ENCODE peak calls at places on chromosomes 16 and 17, in five cellular contexts. A, M, F, Z and J are unnamed samples.

GRCh38 chr16:8764486-8765250 is 32.8 kb downstream of the TMEM186 start:
- DNase-seq in F (no peak), M (no peak), A (no peak), Z (no peak), J (no peak)

GRCh38 chr16:68658258-68658973 is 13.3 kb downstream of the CDH3 start:
- DNase-seq in F (no peak), A (peak; percentile 64), Z (no peak), M (no peak), J (no peak)

GRCh38 chr17:41539071-41539492 is 11.0 kb upstream of the KRT19 start:
- DNase-seq in A (no peak), F (no peak), Z (no peak), M (no peak), J (no peak)

GRCh38 chr17:8210761-8211458 is 535 bp upstream of the AURKB start:
- DNase-seq in A (no peak), F (no peak), Z (no peak), M (no peak), J (no peak)

GRCh38 chr17:72970246-72970645 is 122.2 kb downstream of the SLC39A11 start:
- DNase-seq in A (no peak), M (no peak), F (no peak), Z (no peak), J (no peak)

GRCh38 chr17:1182831-1183578 is 3.2 kb upstream of the ABR start:
- DNase-seq in A (no peak), Z (no peak), M (peak; percentile 73), F (no peak), J (no peak)

GRCh38 chr17:41967921-41968578 is 1.5 kb downstream of the CNP start:
- DNase-seq in A (no peak), M (no peak), F (no peak), Z (no peak), J (no peak)

GRCh38 chr16:85254921-85255320 is 142.6 kb upstream of the CIBAR2 start:
- DNase-seq in Z (no peak), M (no peak), F (no peak), A (no peak), J (no peak)

GRCh38 chr16:52497067-52497816 is 49.7 kb downstream of the TOX3 start:
- DNase-seq in Z (peak; percentile 72), A (no peak), F (no peak), M (no peak), J (no peak)

GRCh38 chr17:16439303-16439791 is 24.0 kb downstream of the TRPV2 start:
- DNase-seq in M (no peak), F (no peak), Z (no peak), A (no peak), J (peak; percentile 35)

GRCh38 chr16:69465083-69465721 is 40.8 kb downstream of the CYB5B start:
- DNase-seq in Z (no peak), M (no peak), A (peak; percentile 14), F (no peak), J (peak; percentile 47)

GRCh38 chr17:47099451-47099986 is 89.6 kb downstream of the CDC27 start:
- DNase-seq in M (no peak), Z (no peak), A (no peak), F (no peak), J (no peak)

GRCh38 chr17:70017112-70017511 is 57.9 kb upstream of the KCNJ16 start:
- DNase-seq in M (no peak), F (no peak), Z (no peak), A (no peak), J (no peak)

GRCh38 chr16:64089697-64090096 is 1032.2 kb downstream of the CDH11 start:
- DNase-seq in Z (no peak), A (peak; percentile 60), F (no peak), M (no peak), J (peak; percentile 1)

GRCh38 chr16:49351119-49351518 is 22.5 kb upstream of the C16orf78 start:
- DNase-seq in Z (no peak), M (no peak), A (no peak), F (no peak), J (no peak)

GRCh38 chr16:51433597-51433996 is 282.5 kb upstream of the SALL1 start:
- DNase-seq in Z (peak; percentile 15), F (no peak), A (no peak), M (no peak), J (no peak)

GRCh38 chr17:57365420-57365819 is 109.1 kb downstream of the MSI2 start:
- DNase-seq in A (peak; percentile 46), M (no peak), Z (no peak), F (no peak), J (no peak)

GRCh38 chr16:85025781-85026653 is 1.6 kb upstream of the KIAA0513 start:
- DNase-seq in M (no peak), A (no peak), F (no peak), Z (no peak), J (no peak)

GRCh38 chr16:11706180-11706742 is 36.4 kb downstream of the TXNDC11 start:
- DNase-seq in F (no peak), A (no peak), M (no peak), Z (no peak), J (no peak)

GRCh38 chr17:77365584-77366186 is 224.9 kb downstream of the SEC14L1 start:
- DNase-seq in M (no peak), Z (peak; percentile 52), A (peak; percentile 86), F (no peak), J (peak; percentile 37)

GRCh38 chr16:56247018-56247417 is 55.7 kb downstream of the GNAO1 start:
- DNase-seq in F (no peak), A (no peak), Z (no peak), M (no peak), J (no peak)

GRCh38 chr16:23608194-23608593 is 12.1 kb upstream of the NDUFAB1 start:
- DNase-seq in M (no peak), Z (no peak), A (peak; percentile 87), F (no peak), J (peak; percentile 94)

GRCh38 chr16:70337814-70338213 is 8.9 kb upstream of the DDX19A start:
- DNase-seq in M (no peak), A (no peak), Z (no peak), F (no peak), J (no peak)

GRCh38 chr17:81419333-81419885 is 24.2 kb downstream of the BAHCC1 start:
- DNase-seq in F (no peak), Z (peak; percentile 87), A (peak; percentile 90), M (no peak), J (peak; percentile 68)

GRCh38 chr16:677306-678190 is 2.1 kb downstream of the RHBDL1 start:
- DNase-seq in Z (no peak), F (no peak), M (no peak), A (no peak), J (no peak)

GRCh38 chr16:61295311-61295710 is 740.9 kb downstream of the CDH8 start:
- DNase-seq in M (no peak), F (no peak), Z (no peak), A (peak; percentile 8), J (no peak)